ENCODE peak calls at places on chromosomes 13 and 19, in seven cellular contexts. C, A, M, S, U, T and G are unnamed samples.

GRCh38 chr19:40747536-40747935 is 2.7 kb downstream of the ACTMAP start:
- DNase-seq in S (no peak), U (no peak), C (no peak), A (no peak), M (no peak), T (no peak), G (no peak)

GRCh38 chr19:42406111-42406510 is 16.0 kb upstream of the CNFN start:
- DNase-seq in A (no peak), U (no peak), M (no peak), C (no peak), S (no peak), T (no peak), G (no peak)

GRCh38 chr13:46778095-46778494 is 18.9 kb downstream of the ESD start:
- DNase-seq in T (no peak), U (no peak), S (no peak), C (no peak), M (no peak), A (no peak), G (no peak)

GRCh38 chr13:50389726-50390125 is 374.5 kb downstream of the KCNRG start:
- DNase-seq in T (no peak), C (no peak), A (no peak), M (no peak), S (no peak), U (no peak), G (no peak)

GRCh38 chr19:46068345-46069258 is 27.8 kb upstream of the IGFL4 start:
- DNase-seq in S (no peak), C (no peak), M (peak; percentile 92), U (no peak), T (no peak), A (no peak), G (no peak)

GRCh38 chr13:68715651-68716050 is 1392.0 kb upstream of the ATXN8OS start:
- DNase-seq in T (no peak), U (no peak), S (no peak), A (peak; percentile 2), M (no peak), C (no peak), G (no peak)

GRCh38 chr13:89923731-89924130 is 1423.8 kb upstream of the MIR17HG start:
- DNase-seq in T (no peak), C (no peak), U (no peak), S (no peak), A (no peak), M (no peak), G (no peak)

GRCh38 chr19:33377586-33378475 is 4.3 kb downstream of the CEBPG start:
- DNase-seq in C (no peak), S (no peak), M (no peak), U (no peak), T (no peak), A (no peak), G (no peak)

GRCh38 chr13:67775359-67775758 is 545.2 kb upstream of the PCDH9 start:
- DNase-seq in T (no peak), U (no peak), S (no peak), M (no peak), A (no peak), C (no peak), G (no peak)

GRCh38 chr19:45404557-45405434 is at the start of gene PPP1R13L:
- DNase-seq in S (no peak), U (peak; percentile 86), M (peak; percentile 76), A (peak; percentile 92), C (peak; percentile 93), T (peak; percentile 32), G (peak; percentile 59)

GRCh38 chr13:106446011-106446410 is 89.5 kb downstream of the EFNB2 start:
- DNase-seq in T (no peak), M (no peak), A (no peak), C (no peak), S (no peak), U (no peak), G (no peak)

GRCh38 chr19:40741527-40742390 is 8.5 kb downstream of the ACTMAP start:
- DNase-seq in S (no peak), T (no peak), M (no peak), U (no peak), C (no peak), A (no peak), G (no peak)

GRCh38 chr19:49746206-49746958 is 16.7 kb downstream of the TSKS start:
- DNase-seq in U (peak; percentile 100), A (peak; percentile 81), M (peak; percentile 36), C (peak; percentile 97), T (no peak), S (peak; percentile 39), G (no peak)

GRCh38 chr19:48608798-48609263 is 2.3 kb downstream of the SPACA4 start:
- DNase-seq in T (no peak), A (peak; percentile 86), S (peak; percentile 75), C (peak; percentile 76), U (peak; percentile 67), M (peak; percentile 42), G (peak; percentile 61)

GRCh38 chr13:98954313-98954712 is 23.6 kb downstream of the DOCK9 start:
- DNase-seq in C (peak; percentile 47), T (no peak), U (no peak), A (no peak), M (no peak), S (no peak), G (no peak)

GRCh38 chr13:95256086-95256485 is 45.2 kb downstream of the ABCC4 start:
- DNase-seq in C (no peak), M (peak; percentile 23), T (no peak), U (no peak), A (no peak), S (no peak), G (no peak)

GRCh38 chr13:27792393-27793218 is at the start of gene GSX1:
- DNase-seq in A (no peak), C (peak; percentile 87), T (no peak), M (peak; percentile 18), S (peak; percentile 53), U (no peak), G (no peak)

GRCh38 chr19:13932911-13933393 is 5.3 kb downstream of the PODNL1 start:
- DNase-seq in C (no peak), M (no peak), U (no peak), T (no peak), S (no peak), A (peak; percentile 18), G (no peak)

GRCh38 chr13:94966380-94966779 is 254.0 kb upstream of the SOX21 start:
- DNase-seq in M (no peak), S (no peak), C (no peak), U (no peak), T (no peak), A (peak; percentile 37), G (no peak)

GRCh38 chr13:20461860-20462532 is 63.7 kb downstream of the CRYL1 start:
- DNase-seq in T (no peak), S (no peak), M (no peak), C (no peak), A (no peak), U (no peak), G (no peak)

GRCh38 chr19:43936219-43936618 is 1.1 kb upstream of the ZNF45 start:
- DNase-seq in U (peak; percentile 22), A (no peak), T (no peak), C (no peak), S (no peak), M (no peak), G (no peak)

GRCh38 chr13:77521194-77521593 is 14.3 kb upstream of the SCEL start:
- DNase-seq in U (no peak), C (no peak), S (no peak), T (no peak), A (no peak), M (no peak), G (no peak)

GRCh38 chr19:3538965-3539742 is at the start of gene TEKTIP1:
- DNase-seq in M (no peak), S (no peak), T (no peak), C (peak; percentile 66), A (no peak), U (peak; percentile 66), G (no peak)

GRCh38 chr13:91572944-91573535 is 174.6 kb downstream of the GPC5 start:
- DNase-seq in T (no peak), A (no peak), C (no peak), M (no peak), U (no peak), S (no peak), G (no peak)

GRCh38 chr13:73672492-73672891 is 461.7 kb downstream of the KLF12 start:
- DNase-seq in M (peak; percentile 2), U (no peak), S (no peak), C (no peak), T (no peak), A (no peak), G (no peak)

GRCh38 chr13:65378943-65379519 is 1851.1 kb downstream of the PCDH9 start:
- DNase-seq in C (no peak), S (no peak), U (no peak), A (no peak), T (no peak), M (no peak), G (no peak)
- TF ChIP-seq TAF1 in C (no peak), S (no peak), U (no peak), A (no peak), T (no peak), M (no peak), G (no peak)

GRCh38 chr19:6185825-6186193 is 50.3 kb downstream of the ACSBG2 start:
- DNase-seq in U (no peak), S (no peak), A (no peak), T (no peak), M (no peak), C (no peak), G (no peak)
- TF ChIP-seq TAF1 in U (no peak), S (no peak), A (no peak), T (no peak), M (no peak), C (no peak), G (no peak)

DNA sequence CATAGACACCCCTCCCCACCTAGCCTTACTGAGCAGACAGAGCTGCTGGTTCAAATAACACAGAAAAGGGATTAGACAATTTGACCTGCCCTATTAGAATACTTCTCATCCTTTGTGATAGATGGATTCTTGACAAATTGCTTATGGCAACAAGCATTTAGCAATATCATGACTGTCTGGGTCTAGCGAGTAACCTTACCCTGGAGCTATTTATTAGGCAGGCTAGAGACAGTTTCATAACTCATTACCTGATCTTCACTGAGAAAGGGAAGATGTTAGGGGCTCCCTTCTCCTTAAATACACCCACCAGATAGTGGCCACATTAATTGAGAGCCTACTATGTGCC is 185.3 kb upstream of the IRS2 start:
- DNase-seq in T (no peak), A (no peak), C (no peak), M (no peak), U (no peak), S (no peak), G (no peak)
- TF ChIP-seq TAF1 in T (no peak), A (no peak), C (no peak), M (no peak), U (no peak), S (no peak), G (no peak)

DNA sequence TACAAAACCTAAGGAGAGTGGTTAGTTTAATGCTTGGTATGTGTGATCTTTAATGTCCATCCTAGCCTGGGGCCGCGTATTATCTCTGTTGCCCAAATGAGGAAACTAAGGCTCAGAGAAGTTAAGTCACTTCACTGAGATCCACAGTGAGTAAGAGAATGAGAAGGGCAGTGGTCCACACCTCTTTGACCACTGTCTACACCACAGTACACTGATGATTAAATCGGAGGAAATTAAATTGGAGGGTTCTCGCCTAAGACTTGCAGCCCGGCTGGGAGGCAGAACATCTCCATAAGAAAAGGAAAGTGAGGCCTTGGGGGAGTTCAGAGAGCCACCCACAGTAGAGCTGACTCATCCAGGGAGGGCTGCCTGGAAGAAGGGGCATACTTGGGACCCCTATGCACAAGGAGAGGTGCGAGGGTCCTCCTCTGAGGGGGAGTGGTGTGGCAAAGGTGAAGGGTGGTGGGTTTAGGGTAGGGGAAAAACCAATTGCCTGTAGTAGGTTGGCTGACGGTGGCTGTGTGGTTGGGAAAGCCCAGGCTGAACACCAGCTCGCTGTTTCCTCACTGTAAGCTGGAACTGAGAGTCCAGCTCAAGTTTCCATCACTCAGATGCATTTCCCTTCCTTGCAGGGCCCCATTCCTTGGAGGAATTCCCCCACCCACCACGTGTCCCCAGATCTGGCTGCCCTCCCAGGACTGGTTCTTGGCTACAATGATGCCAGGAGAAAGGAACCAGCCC is 15.0 kb upstream of the DHRS12 start:
- DNase-seq in T (no peak), S (no peak), A (no peak), U (no peak), C (no peak), M (no peak), G (no peak)
- TF ChIP-seq TAF1 in T (no peak), S (no peak), A (no peak), U (no peak), C (no peak), M (no peak), G (no peak)